ENCODE peak calls at places on chromosomes 13 and 19, in six cellular contexts. One of them, this sample, is unnamed.

GRCh38 chr13:59352600-59352999 is 811.1 kb downstream of the DIAPH3 start:
- DNase-seq in NCI-H226: no peak
- DNase-seq in T-cell: no peak
- DNase-seq in stimulated activated CD4-positive, alpha-beta T cell treated with anti-CD3 and anti-CD28 coated beads, Interleukin-2, amount 100 ng/mL, for 48 hours: no peak
- DNase-seq in RPMI8226: no peak
- DNase-seq in astrocyte: no peak
- DNase-seq in this sample: no peak

GRCh38 chr19:16293133-16294085 is 31.2 kb upstream of the KLF2 start:
- DNase-seq in T-cell: no peak
- DNase-seq in stimulated activated CD4-positive, alpha-beta T cell treated with anti-CD3 and anti-CD28 coated beads, Interleukin-2, amount 100 ng/mL, for 48 hours: no peak
- DNase-seq in NCI-H226: peak
- DNase-seq in RPMI8226: peak
- DNase-seq in astrocyte: peak
- DNase-seq in this sample: no peak

GRCh38 chr13:105627270-105627669 is 908.2 kb downstream of the EFNB2 start:
- DNase-seq in stimulated activated CD4-positive, alpha-beta T cell treated with anti-CD3 and anti-CD28 coated beads, Interleukin-2, amount 100 ng/mL, for 48 hours: no peak
- DNase-seq in astrocyte: no peak
- DNase-seq in NCI-H226: no peak
- DNase-seq in RPMI8226: no peak
- DNase-seq in T-cell: no peak
- DNase-seq in this sample: no peak

GRCh38 chr19:2034729-2035589 is 16.1 kb downstream of the MKNK2 start:
- DNase-seq in stimulated activated CD4-positive, alpha-beta T cell treated with anti-CD3 and anti-CD28 coated beads, Interleukin-2, amount 100 ng/mL, for 48 hours: peak
- DNase-seq in NCI-H226: no peak
- DNase-seq in T-cell: peak
- DNase-seq in RPMI8226: peak
- DNase-seq in astrocyte: no peak
- DNase-seq in this sample: peak

GRCh38 chr19:47272448-47273312 is 2.0 kb upstream of the INAFM1 start:
- DNase-seq in RPMI8226: no peak
- DNase-seq in stimulated activated CD4-positive, alpha-beta T cell treated with anti-CD3 and anti-CD28 coated beads, Interleukin-2, amount 100 ng/mL, for 48 hours: no peak
- DNase-seq in astrocyte: peak
- DNase-seq in T-cell: peak
- DNase-seq in NCI-H226: no peak
- DNase-seq in this sample: no peak

GRCh38 chr19:12913011-12913561 is 6.0 kb downstream of the SYCE2 start:
- DNase-seq in stimulated activated CD4-positive, alpha-beta T cell treated with anti-CD3 and anti-CD28 coated beads, Interleukin-2, amount 100 ng/mL, for 48 hours: no peak
- DNase-seq in astrocyte: peak
- DNase-seq in T-cell: no peak
- DNase-seq in RPMI8226: no peak
- DNase-seq in NCI-H226: no peak
- DNase-seq in this sample: no peak

GRCh38 chr13:45681101-45681500 is 21.0 kb upstream of the CBY2 start:
- DNase-seq in stimulated activated CD4-positive, alpha-beta T cell treated with anti-CD3 and anti-CD28 coated beads, Interleukin-2, amount 100 ng/mL, for 48 hours: no peak
- DNase-seq in RPMI8226: no peak
- DNase-seq in T-cell: no peak
- DNase-seq in astrocyte: no peak
- DNase-seq in NCI-H226: no peak
- DNase-seq in this sample: no peak

GRCh38 chr19:34254552-34255432 is at the start of gene GARRE1:
- DNase-seq in RPMI8226: peak
- DNase-seq in stimulated activated CD4-positive, alpha-beta T cell treated with anti-CD3 and anti-CD28 coated beads, Interleukin-2, amount 100 ng/mL, for 48 hours: no peak
- DNase-seq in T-cell: peak
- DNase-seq in astrocyte: no peak
- DNase-seq in NCI-H226: peak
- DNase-seq in this sample: peak

GRCh38 chr19:48844472-48844871 is 8.2 kb upstream of the HSD17B14 start:
- DNase-seq in astrocyte: peak
- DNase-seq in RPMI8226: peak
- DNase-seq in T-cell: no peak
- DNase-seq in stimulated activated CD4-positive, alpha-beta T cell treated with anti-CD3 and anti-CD28 coated beads, Interleukin-2, amount 100 ng/mL, for 48 hours: no peak
- DNase-seq in NCI-H226: peak
- DNase-seq in this sample: no peak

GRCh38 chr19:13902993-13903555 is 2.8 kb downstream of the BRME1 start:
- DNase-seq in stimulated activated CD4-positive, alpha-beta T cell treated with anti-CD3 and anti-CD28 coated beads, Interleukin-2, amount 100 ng/mL, for 48 hours: no peak
- DNase-seq in T-cell: no peak
- DNase-seq in RPMI8226: no peak
- DNase-seq in astrocyte: no peak
- DNase-seq in NCI-H226: no peak
- DNase-seq in this sample: no peak

GRCh38 chr19:50412419-50412818 is 6.3 kb upstream of the SPIB start:
- DNase-seq in astrocyte: no peak
- DNase-seq in NCI-H226: no peak
- DNase-seq in stimulated activated CD4-positive, alpha-beta T cell treated with anti-CD3 and anti-CD28 coated beads, Interleukin-2, amount 100 ng/mL, for 48 hours: no peak
- DNase-seq in T-cell: no peak
- DNase-seq in RPMI8226: no peak
- DNase-seq in this sample: no peak

GRCh38 chr19:16131648-16132047 is 11.8 kb upstream of the HSH2D start:
- DNase-seq in T-cell: no peak
- DNase-seq in RPMI8226: no peak
- DNase-seq in astrocyte: no peak
- DNase-seq in NCI-H226: no peak
- DNase-seq in stimulated activated CD4-positive, alpha-beta T cell treated with anti-CD3 and anti-CD28 coated beads, Interleukin-2, amount 100 ng/mL, for 48 hours: no peak
- DNase-seq in this sample: no peak

GRCh38 chr13:52048516-52048915 is 24.0 kb downstream of the UTP14C start:
- DNase-seq in NCI-H226: peak
- DNase-seq in RPMI8226: no peak
- DNase-seq in stimulated activated CD4-positive, alpha-beta T cell treated with anti-CD3 and anti-CD28 coated beads, Interleukin-2, amount 100 ng/mL, for 48 hours: no peak
- DNase-seq in astrocyte: no peak
- DNase-seq in T-cell: no peak
- DNase-seq in this sample: no peak

GRCh38 chr19:8233370-8233769 is 24.2 kb downstream of the CERS4 start:
- DNase-seq in T-cell: no peak
- DNase-seq in stimulated activated CD4-positive, alpha-beta T cell treated with anti-CD3 and anti-CD28 coated beads, Interleukin-2, amount 100 ng/mL, for 48 hours: no peak
- DNase-seq in RPMI8226: no peak
- DNase-seq in astrocyte: peak
- DNase-seq in NCI-H226: peak
- DNase-seq in this sample: no peak

GRCh38 chr13:71760226-71760591 is 106.8 kb downstream of the DACH1 start:
- DNase-seq in astrocyte: no peak
- DNase-seq in stimulated activated CD4-positive, alpha-beta T cell treated with anti-CD3 and anti-CD28 coated beads, Interleukin-2, amount 100 ng/mL, for 48 hours: no peak
- DNase-seq in RPMI8226: no peak
- DNase-seq in NCI-H226: no peak
- DNase-seq in T-cell: no peak
- DNase-seq in this sample: no peak

GRCh38 chr13:31050486-31051400 is 111.0 kb downstream of the HSPH1 start:
- DNase-seq in T-cell: no peak
- DNase-seq in stimulated activated CD4-positive, alpha-beta T cell treated with anti-CD3 and anti-CD28 coated beads, Interleukin-2, amount 100 ng/mL, for 48 hours: no peak
- DNase-seq in NCI-H226: no peak
- DNase-seq in astrocyte: no peak
- DNase-seq in RPMI8226: peak
- DNase-seq in this sample: no peak

GRCh38 chr13:41384749-41385503 is 72.4 kb upstream of the RGCC start:
- DNase-seq in stimulated activated CD4-positive, alpha-beta T cell treated with anti-CD3 and anti-CD28 coated beads, Interleukin-2, amount 100 ng/mL, for 48 hours: no peak
- DNase-seq in T-cell: no peak
- DNase-seq in NCI-H226: no peak
- DNase-seq in astrocyte: no peak
- DNase-seq in RPMI8226: no peak
- DNase-seq in this sample: no peak

GRCh38 chr19:1154731-1155351 is 19.2 kb downstream of the SBNO2 start:
- DNase-seq in astrocyte: peak
- DNase-seq in RPMI8226: no peak
- DNase-seq in T-cell: no peak
- DNase-seq in NCI-H226: peak
- DNase-seq in stimulated activated CD4-positive, alpha-beta T cell treated with anti-CD3 and anti-CD28 coated beads, Interleukin-2, amount 100 ng/mL, for 48 hours: no peak
- DNase-seq in this sample: no peak

GRCh38 chr19:27909185-27909840 is 1303.6 kb downstream of the UQCRFS1 start:
- DNase-seq in RPMI8226: no peak
- DNase-seq in T-cell: no peak
- DNase-seq in stimulated activated CD4-positive, alpha-beta T cell treated with anti-CD3 and anti-CD28 coated beads, Interleukin-2, amount 100 ng/mL, for 48 hours: no peak
- DNase-seq in astrocyte: no peak
- DNase-seq in NCI-H226: no peak
- DNase-seq in this sample: no peak

GRCh38 chr13:63741029-63741813 is 2325.6 kb upstream of the PCDH20 start:
- DNase-seq in NCI-H226: no peak
- DNase-seq in RPMI8226: no peak
- DNase-seq in stimulated activated CD4-positive, alpha-beta T cell treated with anti-CD3 and anti-CD28 coated beads, Interleukin-2, amount 100 ng/mL, for 48 hours: no peak
- DNase-seq in astrocyte: no peak
- DNase-seq in T-cell: no peak
- DNase-seq in this sample: no peak

GRCh38 chr19:19538077-19538764 is at the start of gene CILP2:
- DNase-seq in RPMI8226: no peak
- DNase-seq in astrocyte: no peak
- DNase-seq in T-cell: peak
- DNase-seq in NCI-H226: no peak
- DNase-seq in stimulated activated CD4-positive, alpha-beta T cell treated with anti-CD3 and anti-CD28 coated beads, Interleukin-2, amount 100 ng/mL, for 48 hours: no peak
- DNase-seq in this sample: no peak

GRCh38 chr13:84655677-84656076 is 773.4 kb upstream of the SLITRK1 start:
- DNase-seq in T-cell: no peak
- DNase-seq in stimulated activated CD4-positive, alpha-beta T cell treated with anti-CD3 and anti-CD28 coated beads, Interleukin-2, amount 100 ng/mL, for 48 hours: no peak
- DNase-seq in RPMI8226: no peak
- DNase-seq in astrocyte: peak
- DNase-seq in NCI-H226: no peak
- DNase-seq in this sample: no peak

GRCh38 chr19:49570138-49570856 is 10.1 kb downstream of the NOSIP start:
- DNase-seq in T-cell: no peak
- DNase-seq in stimulated activated CD4-positive, alpha-beta T cell treated with anti-CD3 and anti-CD28 coated beads, Interleukin-2, amount 100 ng/mL, for 48 hours: no peak
- DNase-seq in NCI-H226: peak
- DNase-seq in astrocyte: peak
- DNase-seq in RPMI8226: peak
- DNase-seq in this sample: peak

GRCh38 chr13:102359264-102359663 is 42.6 kb downstream of the FGF14 start:
- DNase-seq in RPMI8226: no peak
- DNase-seq in stimulated activated CD4-positive, alpha-beta T cell treated with anti-CD3 and anti-CD28 coated beads, Interleukin-2, amount 100 ng/mL, for 48 hours: no peak
- DNase-seq in astrocyte: no peak
- DNase-seq in NCI-H226: no peak
- DNase-seq in T-cell: no peak
- DNase-seq in this sample: no peak

GRCh38 chr13:44165895-44166496 is 207.6 kb upstream of the SERP2 start:
- DNase-seq in RPMI8226: no peak
- DNase-seq in stimulated activated CD4-positive, alpha-beta T cell treated with anti-CD3 and anti-CD28 coated beads, Interleukin-2, amount 100 ng/mL, for 48 hours: no peak
- DNase-seq in NCI-H226: no peak
- DNase-seq in T-cell: no peak
- DNase-seq in astrocyte: no peak
- DNase-seq in this sample: no peak

GRCh38 chr13:27293051-27293691 is 22.5 kb downstream of the RASL11A start:
- DNase-seq in T-cell: no peak
- DNase-seq in astrocyte: no peak
- DNase-seq in stimulated activated CD4-positive, alpha-beta T cell treated with anti-CD3 and anti-CD28 coated beads, Interleukin-2, amount 100 ng/mL, for 48 hours: no peak
- DNase-seq in RPMI8226: no peak
- DNase-seq in NCI-H226: no peak
- DNase-seq in this sample: no peak

GRCh38 chr19:17679526-17680234 is 8.5 kb downstream of the UNC13A start:
- DNase-seq in astrocyte: no peak
- DNase-seq in NCI-H226: no peak
- DNase-seq in RPMI8226: no peak
- DNase-seq in stimulated activated CD4-positive, alpha-beta T cell treated with anti-CD3 and anti-CD28 coated beads, Interleukin-2, amount 100 ng/mL, for 48 hours: no peak
- DNase-seq in T-cell: no peak
- DNase-seq in this sample: no peak

GRCh38 chr19:4676955-4677731 is 7.0 kb upstream of the MYDGF start:
- DNase-seq in T-cell: peak
- DNase-seq in NCI-H226: peak
- DNase-seq in RPMI8226: no peak
- DNase-seq in astrocyte: no peak
- DNase-seq in stimulated activated CD4-positive, alpha-beta T cell treated with anti-CD3 and anti-CD28 coated beads, Interleukin-2, amount 100 ng/mL, for 48 hours: peak
- DNase-seq in this sample: peak

GRCh38 chr13:98434060-98434459 is 142.8 kb downstream of the STK24 start:
- DNase-seq in stimulated activated CD4-positive, alpha-beta T cell treated with anti-CD3 and anti-CD28 coated beads, Interleukin-2, amount 100 ng/mL, for 48 hours: no peak
- DNase-seq in RPMI8226: no peak
- DNase-seq in NCI-H226: no peak
- DNase-seq in T-cell: no peak
- DNase-seq in astrocyte: no peak
- DNase-seq in this sample: no peak

GRCh38 chr13:107185889-107186288 is 618.0 kb upstream of the ARGLU1 start:
- DNase-seq in RPMI8226: no peak
- DNase-seq in T-cell: no peak
- DNase-seq in stimulated activated CD4-positive, alpha-beta T cell treated with anti-CD3 and anti-CD28 coated beads, Interleukin-2, amount 100 ng/mL, for 48 hours: no peak
- DNase-seq in astrocyte: peak
- DNase-seq in NCI-H226: peak
- DNase-seq in this sample: no peak

GRCh38 chr13:113357529-113357928 is 6.4 kb downstream of the GRTP1 start:
- DNase-seq in NCI-H226: no peak
- DNase-seq in T-cell: no peak
- DNase-seq in astrocyte: peak
- DNase-seq in RPMI8226: no peak
- DNase-seq in stimulated activated CD4-positive, alpha-beta T cell treated with anti-CD3 and anti-CD28 coated beads, Interleukin-2, amount 100 ng/mL, for 48 hours: no peak
- DNase-seq in this sample: no peak

GRCh38 chr19:56273563-56274117 is 1.1 kb downstream of the EDDM13 start:
- DNase-seq in stimulated activated CD4-positive, alpha-beta T cell treated with anti-CD3 and anti-CD28 coated beads, Interleukin-2, amount 100 ng/mL, for 48 hours: no peak
- DNase-seq in astrocyte: peak
- DNase-seq in RPMI8226: no peak
- DNase-seq in T-cell: no peak
- DNase-seq in NCI-H226: peak
- DNase-seq in this sample: no peak

GRCh38 chr19:40607311-40607871 is 6.2 kb downstream of the LTBP4 start:
- DNase-seq in T-cell: no peak
- DNase-seq in NCI-H226: no peak
- DNase-seq in astrocyte: no peak
- DNase-seq in RPMI8226: no peak
- DNase-seq in stimulated activated CD4-positive, alpha-beta T cell treated with anti-CD3 and anti-CD28 coated beads, Interleukin-2, amount 100 ng/mL, for 48 hours: no peak
- DNase-seq in this sample: no peak

GRCh38 chr13:113848020-113848419 is 15.9 kb downstream of the GAS6 start:
- DNase-seq in RPMI8226: no peak
- DNase-seq in T-cell: no peak
- DNase-seq in NCI-H226: no peak
- DNase-seq in stimulated activated CD4-positive, alpha-beta T cell treated with anti-CD3 and anti-CD28 coated beads, Interleukin-2, amount 100 ng/mL, for 48 hours: no peak
- DNase-seq in astrocyte: no peak
- DNase-seq in this sample: no peak

GRCh38 chr19:10095622-10095947 is 6.9 kb downstream of the ANGPTL6 start:
- DNase-seq in stimulated activated CD4-positive, alpha-beta T cell treated with anti-CD3 and anti-CD28 coated beads, Interleukin-2, amount 100 ng/mL, for 48 hours: no peak
- DNase-seq in NCI-H226: no peak
- DNase-seq in astrocyte: no peak
- DNase-seq in T-cell: no peak
- DNase-seq in RPMI8226: no peak
- DNase-seq in this sample: no peak

GRCh38 chr19:37507167-37507464 is 377 bp downstream of the ZNF793 start:
- DNase-seq in RPMI8226: no peak
- DNase-seq in stimulated activated CD4-positive, alpha-beta T cell treated with anti-CD3 and anti-CD28 coated beads, Interleukin-2, amount 100 ng/mL, for 48 hours: no peak
- DNase-seq in T-cell: no peak
- DNase-seq in astrocyte: no peak
- DNase-seq in NCI-H226: no peak
- DNase-seq in this sample: no peak

GRCh38 chr13:101838305-101838835 is 385.9 kb downstream of the ITGBL1 start:
- DNase-seq in astrocyte: peak
- DNase-seq in stimulated activated CD4-positive, alpha-beta T cell treated with anti-CD3 and anti-CD28 coated beads, Interleukin-2, amount 100 ng/mL, for 48 hours: no peak
- DNase-seq in NCI-H226: no peak
- DNase-seq in T-cell: no peak
- DNase-seq in RPMI8226: no peak
- DNase-seq in this sample: no peak

GRCh38 chr13:21034602-21035190 is 26.7 kb downstream of the LATS2 start:
- DNase-seq in RPMI8226: no peak
- DNase-seq in NCI-H226: no peak
- DNase-seq in T-cell: no peak
- DNase-seq in stimulated activated CD4-positive, alpha-beta T cell treated with anti-CD3 and anti-CD28 coated beads, Interleukin-2, amount 100 ng/mL, for 48 hours: no peak
- DNase-seq in astrocyte: peak
- DNase-seq in this sample: no peak

GRCh38 chr13:94537740-94538630 is 58.0 kb downstream of the TGDS start:
- DNase-seq in stimulated activated CD4-positive, alpha-beta T cell treated with anti-CD3 and anti-CD28 coated beads, Interleukin-2, amount 100 ng/mL, for 48 hours: no peak
- DNase-seq in T-cell: no peak
- DNase-seq in NCI-H226: no peak
- DNase-seq in RPMI8226: no peak
- DNase-seq in astrocyte: no peak
- DNase-seq in this sample: no peak